ENCODE peak calls at places on chromosomes 6 and 20, in ten cellular contexts. L, R, E, U, Y, H, S, M, Z and F are unnamed samples.

GRCh38 chr20:63641146-63641791 is 12.0 kb downstream of the STMN3 start:
- DNase-seq in L (no peak), R (peak; percentile 67), E (no peak), U (peak; percentile 52), Y (no peak), H (peak; percentile 21), S (no peak), M (peak; percentile 83), Z (no peak), F (no peak)

GRCh38 chr6:150685860-150686259 is 86.2 kb downstream of the PLEKHG1 start:
- DNase-seq in L (no peak), R (peak; percentile 23), E (peak; percentile 29), U (peak; percentile 18), Y (peak; percentile 19), H (peak; percentile 70), S (no peak), M (no peak), Z (no peak), F (peak; percentile 16)

GRCh38 chr6:36200154-36200891 is 3.8 kb downstream of the BRPF3 start:
- DNase-seq in L (no peak), R (no peak), E (no peak), U (no peak), Y (no peak), H (no peak), S (no peak), M (no peak), Z (no peak), F (peak; percentile 32)

GRCh38 chr6:149176971-149177667 is 140.4 kb upstream of the TAB2 start:
- DNase-seq in L (no peak), R (no peak), E (peak; percentile 45), U (no peak), Y (no peak), H (no peak), S (no peak), M (no peak), Z (no peak), F (no peak)

GRCh38 chr6:140985679-140986275 is 1146.9 kb upstream of the GJE1 start:
- DNase-seq in L (no peak), R (no peak), E (no peak), U (no peak), Y (no peak), H (no peak), S (no peak), M (no peak), Z (no peak), F (no peak)

GRCh38 chr20:63835031-63835858 is 4.2 kb upstream of the ZBTB46 start:
- DNase-seq in L (peak; percentile 69), R (no peak), E (peak; percentile 88), U (peak; percentile 99), Y (peak; percentile 86), H (peak; percentile 89), S (no peak), M (no peak), Z (peak; percentile 96), F (peak; percentile 99)

GRCh38 chr6:145963216-145964068 is 716 bp downstream of the SHPRH start:
- DNase-seq in L (peak; percentile 19), R (peak; percentile 24), E (peak; percentile 54), U (peak; percentile 58), Y (peak; percentile 80), H (peak; percentile 32), S (peak; percentile 16), M (peak; percentile 63), Z (peak; percentile 48), F (peak; percentile 60)

GRCh38 chr6:137095651-137096238 is 51.0 kb upstream of the IL20RA start:
- DNase-seq in L (no peak), R (no peak), E (no peak), U (no peak), Y (no peak), H (no peak), S (no peak), M (no peak), Z (no peak), F (no peak)